ENCODE peak calls at places on chromosomes 1 and 21, in seven cellular contexts. I is prostate gland, B is transverse colon, N is astrocyte of the spinal cord, Q is lower lobe of right lung, V is A549, X is BJ. S is an unnamed sample.

GRCh38 chr1:54069792-54070548 is 16.6 kb downstream of the TCEANC2 start:
- DNase-seq in I (no peak), B (no peak), N (peak; percentile 69), Q (no peak), V (peak; percentile 45), X (no peak), S (peak; percentile 39)

GRCh38 chr1:176696109-176696508 is 233.1 kb downstream of the PAPPA2 start:
- DNase-seq in I (peak; percentile 59), B (no peak), N (peak; percentile 31), Q (peak; percentile 48), V (no peak), X (no peak), S (no peak)

GRCh38 chr1:65751961-65752360 is 40.7 kb upstream of the PDE4B start:
- DNase-seq in I (no peak), B (no peak), N (no peak), Q (no peak), V (no peak), X (no peak), S (no peak)

GRCh38 chr1:152111515-152111968 is 3.7 kb downstream of the TCHH start:
- DNase-seq in I (no peak), B (no peak), N (peak; percentile 47), Q (no peak), V (peak; percentile 66), X (no peak), S (no peak)

GRCh38 chr1:214401666-214402065 is 120.7 kb downstream of the SMYD2 start:
- DNase-seq in I (no peak), B (no peak), N (no peak), Q (no peak), V (no peak), X (no peak), S (no peak)

GRCh38 chr1:8089535-8090228 is 63.6 kb upstream of the ERRFI1 start:
- DNase-seq in I (no peak), B (no peak), N (peak; percentile 46), Q (no peak), V (no peak), X (no peak), S (no peak)

GRCh38 chr1:24112381-24113169 is 640 bp upstream of the MYOM3 start:
- DNase-seq in I (peak; percentile 66), B (peak; percentile 73), N (peak; percentile 73), Q (peak; percentile 83), V (peak; percentile 59), X (no peak), S (no peak)

GRCh38 chr1:227942021-227942715 is 5.6 kb downstream of the WNT9A start:
- DNase-seq in I (no peak), B (no peak), N (no peak), Q (no peak), V (no peak), X (no peak), S (no peak)

GRCh38 chr1:205075642-205076155 is 8.6 kb downstream of the TMEM81 start:
- DNase-seq in I (no peak), B (no peak), N (no peak), Q (no peak), V (no peak), X (no peak), S (no peak)

GRCh38 chr1:155671750-155672149 is 16.8 kb downstream of the YY1AP1 start:
- DNase-seq in I (no peak), B (no peak), N (no peak), Q (no peak), V (no peak), X (no peak), S (no peak)

GRCh38 chr1:63674238-63674864 is 81.1 kb downstream of the PGM1 start:
- DNase-seq in I (peak; percentile 26), B (peak; percentile 81), N (peak; percentile 96), Q (peak; percentile 54), V (peak; percentile 84), X (no peak), S (peak; percentile 77)

GRCh38 chr1:46401514-46401913 is 7.4 kb downstream of the FAAH start:
- DNase-seq in I (no peak), B (no peak), N (no peak), Q (no peak), V (no peak), X (no peak), S (no peak)

GRCh38 chr1:109541102-109541501 is 1.4 kb downstream of the GPR61 start:
- DNase-seq in I (no peak), B (no peak), N (no peak), Q (no peak), V (no peak), X (no peak), S (no peak)
- H3K4me3 ChIP-seq in I (no peak overlapping the region), B (no peak overlapping the region), N (no peak overlapping the region), Q (no peak overlapping the region), V (no peak overlapping the region), X (no peak overlapping the region), S (no peak overlapping the region)

GRCh38 chr1:192713921-192714320 is 78.0 kb downstream of the RGS13 start:
- DNase-seq in I (no peak), B (no peak), N (peak; percentile 33), Q (no peak), V (no peak), X (no peak), S (no peak)
- H3K4me3 ChIP-seq in I (no peak overlapping the region), B (no peak overlapping the region), N (no peak overlapping the region), Q (no peak overlapping the region), V (no peak overlapping the region), X (no peak overlapping the region), S (no peak overlapping the region)

GRCh38 chr1:30718636-30719405 is 4.6 kb downstream of the MATN1 start:
- DNase-seq in I (peak; percentile 98), B (peak; percentile 85), N (peak; percentile 98), Q (peak; percentile 85), V (peak; percentile 94), X (peak; percentile 73), S (peak; percentile 85)

GRCh38 chr1:30715886-30716285 is 7.5 kb downstream of the MATN1 start:
- DNase-seq in I (no peak), B (no peak), N (no peak), Q (no peak), V (no peak), X (no peak), S (no peak)

GRCh38 chr1:30716646-30717045 is 6.7 kb downstream of the MATN1 start:
- DNase-seq in I (no peak), B (no peak), N (no peak), Q (no peak), V (no peak), X (no peak), S (no peak)

GRCh38 chr1:30719406-30720270 is 3.7 kb downstream of the MATN1 start:
- DNase-seq in I (no peak), B (no peak), N (no peak), Q (no peak), V (peak; percentile 69), X (no peak), S (no peak)

DNA sequence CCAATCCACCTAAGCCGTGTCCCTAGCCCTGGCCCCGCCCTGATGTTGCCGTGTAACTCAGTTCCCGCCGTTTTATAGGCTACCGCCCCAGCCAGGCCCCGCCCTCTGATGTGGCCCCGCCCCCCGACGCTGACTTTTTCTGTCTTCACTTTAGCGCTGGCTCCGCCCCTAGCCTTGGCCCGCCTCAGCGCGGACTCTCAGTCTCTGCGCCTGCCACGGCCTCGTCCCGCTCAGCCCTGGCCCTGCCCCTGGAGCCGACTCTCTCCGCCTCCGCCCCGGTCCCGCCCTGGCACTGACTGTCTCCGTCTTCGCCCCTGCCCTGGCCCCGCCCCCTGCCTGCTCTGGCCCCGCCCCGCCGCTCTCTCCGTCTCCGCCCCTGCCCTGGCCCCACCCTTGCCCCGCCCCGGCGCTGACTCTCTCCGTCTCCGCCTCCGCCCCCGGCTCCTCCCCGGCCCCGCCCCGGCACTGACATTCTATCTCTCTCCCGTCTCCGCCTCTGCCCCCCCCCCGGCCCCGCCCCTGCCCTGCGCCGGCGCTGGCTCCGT is 5.2 kb downstream of the MATN1 start:
- DNase-seq in I (peak; percentile 99), B (peak; percentile 99), N (peak; percentile 98), Q (peak; percentile 100), V (peak; percentile 95), X (peak; percentile 85), S (peak; percentile 86)
- H3K4me3 ChIP-seq in I (peak overlapping the region; percentile 17), B (no peak overlapping the region), N (peak overlapping the region; percentile 40), Q (peak overlapping the region; percentile 49), V (peak overlapping the region; percentile 41), X (peak overlapping the region; percentile 39), S (peak overlapping the region; percentile 24)

DNA sequence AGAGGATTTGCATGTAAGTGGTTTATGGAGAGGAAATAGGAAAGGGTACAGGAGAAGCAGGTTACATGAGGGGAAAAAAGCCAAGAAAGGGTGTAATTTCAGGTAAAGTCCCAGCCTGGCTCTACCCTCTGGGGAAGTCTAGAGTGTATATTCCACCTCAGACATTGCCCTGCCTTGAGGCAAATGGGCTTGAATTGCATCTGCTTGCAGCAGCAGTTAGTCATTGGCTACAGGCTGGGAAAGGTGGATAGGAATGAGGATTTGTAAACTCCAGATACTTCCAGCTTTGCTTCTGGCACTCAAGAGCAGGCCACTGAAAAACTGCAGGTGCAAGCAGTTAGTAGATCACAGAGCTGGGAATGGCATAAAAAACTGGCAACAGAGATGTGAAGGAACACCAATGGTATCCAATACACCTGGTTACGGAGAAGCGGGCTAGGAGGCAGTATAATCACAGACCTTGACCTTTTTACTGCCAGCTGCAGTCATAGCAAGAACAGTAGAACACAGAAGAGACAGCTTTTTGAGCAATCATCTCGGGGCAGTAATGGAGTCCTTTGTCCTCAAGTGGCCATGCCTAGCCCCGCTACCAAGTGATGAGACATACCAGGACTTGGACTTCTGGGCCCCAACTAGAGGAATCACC is 226.9 kb upstream of the NRIP1 start:
- DNase-seq in I (no peak), B (peak; percentile 13), N (no peak), Q (no peak), V (no peak), X (no peak), S (no peak)
- H3K4me3 ChIP-seq in I (no peak overlapping the region), B (no peak overlapping the region), N (no peak overlapping the region), Q (no peak overlapping the region), V (no peak overlapping the region), X (no peak overlapping the region), S (no peak overlapping the region)

DNA sequence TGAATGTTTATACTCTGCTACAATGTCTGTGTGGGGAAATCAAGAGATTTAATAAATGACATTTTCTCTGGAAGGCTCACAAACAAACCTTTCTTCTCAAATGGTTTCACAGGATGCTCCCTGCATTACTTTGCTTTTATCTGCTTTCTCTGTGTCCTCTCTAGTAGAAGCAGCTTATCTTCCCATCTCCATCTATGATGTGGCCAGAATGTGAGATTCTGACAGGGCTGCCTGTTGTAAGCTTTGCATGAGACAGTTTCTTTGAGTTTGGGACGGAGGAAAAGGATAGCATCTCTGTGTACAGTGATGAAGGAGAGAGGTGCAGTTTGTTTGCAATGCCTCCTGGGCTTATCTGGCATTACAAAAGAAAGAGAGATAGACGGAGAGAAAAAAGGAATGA is 24.6 kb downstream of the PRMT6 start:
- DNase-seq in I (no peak), B (no peak), N (no peak), Q (no peak), V (no peak), X (no peak), S (no peak)
- H3K4me3 ChIP-seq in I (no peak overlapping the region), B (no peak overlapping the region), N (no peak overlapping the region), Q (no peak overlapping the region), V (no peak overlapping the region), X (no peak overlapping the region), S (no peak overlapping the region)

S was measured in HFF-Myc.